ENCODE peak calls at places on chromosomes 1 and 21, in six cellular contexts. N, U, K, P, W and R are unnamed samples.

GRCh38 chr1:10918531-10918930 is 93.9 kb upstream of the TARDBP start:
- DNase-seq in K (no peak), P (no peak), N (no peak), U (no peak), W (no peak), R (no peak)

GRCh38 chr1:182890927-182891610 is 51.9 kb downstream of the DHX9 start:
- DNase-seq in P (no peak), W (no peak), U (no peak), K (no peak), N (no peak), R (no peak)

GRCh38 chr1:39395357-39395831 is 96.0 kb upstream of the BMP8A start:
- DNase-seq in U (no peak), N (no peak), P (no peak), W (no peak), K (peak), R (no peak)

GRCh38 chr1:171032822-171033702 is 57.6 kb upstream of the FMO3 start:
- DNase-seq in P (no peak), W (no peak), K (no peak), U (no peak), N (no peak), R (no peak)

GRCh38 chr1:180343931-180344406 is 113.9 kb downstream of the LHX4 start:
- DNase-seq in N (no peak), U (no peak), P (no peak), W (no peak), K (peak), R (no peak)

GRCh38 chr1:227092054-227092453 is 152.0 kb downstream of the COQ8A start:
- DNase-seq in U (no peak), W (no peak), P (no peak), K (peak), N (no peak), R (no peak)

GRCh38 chr1:230160957-230161771 is 94.1 kb downstream of the GALNT2 start:
- DNase-seq in K (peak), U (no peak), P (no peak), N (no peak), W (no peak), R (no peak)

GRCh38 chr1:83802023-83802422 is 196.9 kb downstream of the TTLL7 start:
- DNase-seq in P (no peak), K (no peak), W (no peak), U (no peak), N (no peak), R (no peak)

GRCh38 chr21:26140185-26140584 is 30.4 kb downstream of the APP start:
- DNase-seq in N (peak), U (no peak), K (peak), W (peak), P (no peak), R (no peak)

GRCh38 chr1:118947003-118947765 is 41.0 kb downstream of the TBX15 start:
- DNase-seq in W (no peak), U (no peak), P (no peak), N (no peak), K (peak), R (no peak)

GRCh38 chr1:203046984-203047630 is 20.8 kb downstream of the PPFIA4 start:
- DNase-seq in U (no peak), W (no peak), P (no peak), K (peak), N (no peak), R (no peak)

GRCh38 chr1:66705100-66705499 is 47.2 kb upstream of the DYNLT5 start:
- DNase-seq in U (no peak), P (no peak), K (no peak), W (no peak), N (no peak), R (no peak)

GRCh38 chr1:48859429-48859828 is 82.7 kb upstream of the BEND5 start:
- DNase-seq in P (no peak), N (no peak), W (no peak), K (peak), U (no peak), R (no peak)

GRCh38 chr1:228391411-228392020 is 15.1 kb downstream of the TRIM11 start:
- DNase-seq in P (no peak), N (no peak), W (no peak), U (no peak), K (no peak), R (peak)

GRCh38 chr1:63004868-63005267 is 220.9 kb downstream of the ATG4C start:
- DNase-seq in W (no peak), U (no peak), K (peak), N (no peak), P (no peak), R (no peak)

GRCh38 chr1:153509729-153510354 is 25.9 kb downstream of the S100A6 start:
- DNase-seq in W (no peak), K (no peak), P (peak), N (peak), U (peak), R (peak)

GRCh38 chr1:218297867-218298266 is 12.8 kb downstream of the RRP15 start:
- DNase-seq in P (no peak), K (peak), W (no peak), N (no peak), U (no peak), R (no peak)